ENCODE peak calls at places on chromosomes 11 and 22, in four cellular contexts. One of them, this sample, is unnamed.

GRCh38 chr22:21921729-21922128 is 30.9 kb downstream of the PPM1F start:
- DNase-seq in CD8-positive, alpha-beta memory T cell: no peak
- DNase-seq in cardiac muscle cell: no peak
- DNase-seq in Peyer's patch: no peak
- DNase-seq in this sample: no peak

GRCh38 chr22:47549741-47550340 is 787.4 kb downstream of the TBC1D22A start:
- DNase-seq in CD8-positive, alpha-beta memory T cell: no peak
- DNase-seq in cardiac muscle cell: no peak
- DNase-seq in Peyer's patch: no peak
- DNase-seq in this sample: no peak

GRCh38 chr22:36369004-36369921 is 18.5 kb downstream of the MYH9 start:
- DNase-seq in CD8-positive, alpha-beta memory T cell: no peak
- DNase-seq in cardiac muscle cell: no peak
- DNase-seq in Peyer's patch: no peak
- DNase-seq in this sample: no peak

GRCh38 chr11:79437274-79437980 is 3.4 kb downstream of the TENM4 start:
- DNase-seq in CD8-positive, alpha-beta memory T cell: no peak
- DNase-seq in cardiac muscle cell: peak
- DNase-seq in Peyer's patch: peak
- DNase-seq in this sample: peak

GRCh38 chr11:117259417-117259816 is 26.9 kb downstream of the RNF214 start:
- DNase-seq in CD8-positive, alpha-beta memory T cell: no peak
- DNase-seq in cardiac muscle cell: peak
- DNase-seq in Peyer's patch: no peak
- DNase-seq in this sample: peak

GRCh38 chr11:81092517-81092916 is 1641.1 kb downstream of the FAM181B start:
- DNase-seq in CD8-positive, alpha-beta memory T cell: no peak
- DNase-seq in cardiac muscle cell: no peak
- DNase-seq in Peyer's patch: no peak
- DNase-seq in this sample: no peak

GRCh38 chr11:27391336-27392015 is 28.5 kb upstream of the CCDC34 start:
- DNase-seq in CD8-positive, alpha-beta memory T cell: no peak
- DNase-seq in cardiac muscle cell: no peak
- DNase-seq in Peyer's patch: no peak
- DNase-seq in this sample: peak

GRCh38 chr11:110374921-110375320 is 54.8 kb upstream of the FDX1 start:
- DNase-seq in CD8-positive, alpha-beta memory T cell: no peak
- DNase-seq in cardiac muscle cell: peak
- DNase-seq in Peyer's patch: no peak
- DNase-seq in this sample: no peak

GRCh38 chr11:1556278-1557167 is 15.5 kb downstream of the DUSP8 start:
- DNase-seq in CD8-positive, alpha-beta memory T cell: no peak
- DNase-seq in cardiac muscle cell: no peak
- DNase-seq in Peyer's patch: peak
- DNase-seq in this sample: no peak

GRCh38 chr11:133985981-133986380 is 29.2 kb upstream of the IGSF9B start:
- DNase-seq in CD8-positive, alpha-beta memory T cell: no peak
- DNase-seq in cardiac muscle cell: no peak
- DNase-seq in Peyer's patch: no peak
- DNase-seq in this sample: no peak

GRCh38 chr11:102111787-102112653 is 1.8 kb downstream of the YAP1 start:
- DNase-seq in CD8-positive, alpha-beta memory T cell: no peak
- DNase-seq in cardiac muscle cell: peak
- DNase-seq in Peyer's patch: peak
- DNase-seq in this sample: peak

GRCh38 chr11:46537121-46537520 is 56.7 kb downstream of the AMBRA1 start:
- DNase-seq in CD8-positive, alpha-beta memory T cell: no peak
- DNase-seq in cardiac muscle cell: peak
- DNase-seq in Peyer's patch: no peak
- DNase-seq in this sample: peak

GRCh38 chr11:69949327-69949726 is 128.8 kb upstream of the ANO1 start:
- DNase-seq in CD8-positive, alpha-beta memory T cell: no peak
- DNase-seq in cardiac muscle cell: peak
- DNase-seq in Peyer's patch: peak
- DNase-seq in this sample: peak

GRCh38 chr22:27406389-27406861 is 395.1 kb downstream of the MN1 start:
- DNase-seq in CD8-positive, alpha-beta memory T cell: no peak
- DNase-seq in cardiac muscle cell: no peak
- DNase-seq in Peyer's patch: no peak
- DNase-seq in this sample: no peak

GRCh38 chr22:38272373-38273134 is at the start of gene TMEM184B:
- DNase-seq in CD8-positive, alpha-beta memory T cell: peak
- DNase-seq in cardiac muscle cell: peak
- DNase-seq in Peyer's patch: peak
- DNase-seq in this sample: peak

GRCh38 chr11:15938362-15938725 is 418.0 kb downstream of the SOX6 start:
- DNase-seq in CD8-positive, alpha-beta memory T cell: no peak
- DNase-seq in cardiac muscle cell: no peak
- DNase-seq in Peyer's patch: no peak
- DNase-seq in this sample: no peak

GRCh38 chr11:106381895-106382294 is 304.4 kb downstream of the AASDHPPT start:
- DNase-seq in CD8-positive, alpha-beta memory T cell: no peak
- DNase-seq in cardiac muscle cell: no peak
- DNase-seq in Peyer's patch: no peak
- DNase-seq in this sample: no peak

GRCh38 chr22:44441401-44442185 is 56.4 kb downstream of the RTL6 start:
- DNase-seq in CD8-positive, alpha-beta memory T cell: no peak
- DNase-seq in cardiac muscle cell: no peak
- DNase-seq in Peyer's patch: peak
- DNase-seq in this sample: no peak

GRCh38 chr22:32020117-32020516 is 22.9 kb upstream of the SLC5A1 start:
- DNase-seq in CD8-positive, alpha-beta memory T cell: no peak
- DNase-seq in cardiac muscle cell: peak
- DNase-seq in Peyer's patch: no peak
- DNase-seq in this sample: peak

GRCh38 chr22:35441489-35442100 is 41.7 kb downstream of the MCM5 start:
- DNase-seq in CD8-positive, alpha-beta memory T cell: no peak
- DNase-seq in cardiac muscle cell: no peak
- DNase-seq in Peyer's patch: no peak
- DNase-seq in this sample: no peak

GRCh38 chr11:66157182-66157864 is 87.3 kb downstream of the PACS1 start:
- DNase-seq in CD8-positive, alpha-beta memory T cell: no peak
- DNase-seq in cardiac muscle cell: peak
- DNase-seq in Peyer's patch: no peak
- DNase-seq in this sample: peak

GRCh38 chr22:49873228-49873940 is 19.7 kb downstream of the ZBED4 start:
- DNase-seq in CD8-positive, alpha-beta memory T cell: no peak
- DNase-seq in cardiac muscle cell: no peak
- DNase-seq in Peyer's patch: no peak
- DNase-seq in this sample: no peak

GRCh38 chr11:15327786-15328231 is 213.1 kb downstream of the INSC start:
- DNase-seq in CD8-positive, alpha-beta memory T cell: no peak
- DNase-seq in cardiac muscle cell: peak
- DNase-seq in Peyer's patch: peak
- DNase-seq in this sample: peak

GRCh38 chr22:42939941-42940653 is 74.9 kb downstream of the PACSIN2 start:
- DNase-seq in CD8-positive, alpha-beta memory T cell: no peak
- DNase-seq in cardiac muscle cell: peak
- DNase-seq in Peyer's patch: no peak
- DNase-seq in this sample: peak

GRCh38 chr11:60868682-60869450 is 1.5 kb downstream of the ZP1 start:
- DNase-seq in CD8-positive, alpha-beta memory T cell: no peak
- DNase-seq in cardiac muscle cell: no peak
- DNase-seq in Peyer's patch: peak
- DNase-seq in this sample: no peak

GRCh38 chr11:37804666-37805065 is 1206.6 kb upstream of the RAG2 start:
- DNase-seq in CD8-positive, alpha-beta memory T cell: no peak
- DNase-seq in cardiac muscle cell: no peak
- DNase-seq in Peyer's patch: no peak
- DNase-seq in this sample: peak

GRCh38 chr11:70002433-70002832 is 75.7 kb upstream of the ANO1 start:
- DNase-seq in CD8-positive, alpha-beta memory T cell: no peak
- DNase-seq in cardiac muscle cell: no peak
- DNase-seq in Peyer's patch: no peak
- DNase-seq in this sample: no peak

GRCh38 chr11:116112031-116112935 is 608.1 kb upstream of the CADM1 start:
- DNase-seq in CD8-positive, alpha-beta memory T cell: no peak
- DNase-seq in cardiac muscle cell: no peak
- DNase-seq in Peyer's patch: no peak
- DNase-seq in this sample: no peak

GRCh38 chr11:95256204-95256819 is 25.3 kb upstream of the SESN3 start:
- DNase-seq in CD8-positive, alpha-beta memory T cell: no peak
- DNase-seq in cardiac muscle cell: peak
- DNase-seq in Peyer's patch: no peak
- DNase-seq in this sample: peak

GRCh38 chr11:1230456-1231395 is 7.9 kb downstream of the MUC5B start:
- DNase-seq in CD8-positive, alpha-beta memory T cell: no peak
- DNase-seq in cardiac muscle cell: no peak
- DNase-seq in Peyer's patch: peak
- DNase-seq in this sample: no peak

GRCh38 chr11:128518493-128519207 is 68.7 kb downstream of the ETS1 start:
- DNase-seq in CD8-positive, alpha-beta memory T cell: no peak
- DNase-seq in cardiac muscle cell: peak
- DNase-seq in Peyer's patch: no peak
- DNase-seq in this sample: peak

GRCh38 chr11:69325446-69325845 is 31.5 kb downstream of the MYEOV start:
- DNase-seq in CD8-positive, alpha-beta memory T cell: no peak
- DNase-seq in cardiac muscle cell: no peak
- DNase-seq in Peyer's patch: no peak
- DNase-seq in this sample: no peak

GRCh38 chr22:41799486-41800347 is 762 bp upstream of the CCDC134 start:
- DNase-seq in CD8-positive, alpha-beta memory T cell: no peak
- DNase-seq in cardiac muscle cell: peak
- DNase-seq in Peyer's patch: peak
- DNase-seq in this sample: peak

GRCh38 chr22:44550666-44551491 is 52.8 kb upstream of the RTL6 start:
- DNase-seq in CD8-positive, alpha-beta memory T cell: no peak
- DNase-seq in cardiac muscle cell: peak
- DNase-seq in Peyer's patch: no peak
- DNase-seq in this sample: peak

GRCh38 chr11:21485426-21485825 is 707.5 kb upstream of the ANO5 start:
- DNase-seq in CD8-positive, alpha-beta memory T cell: no peak
- DNase-seq in cardiac muscle cell: no peak
- DNase-seq in Peyer's patch: no peak
- DNase-seq in this sample: no peak
- H3K4me3 ChIP-seq in CD8-positive, alpha-beta memory T cell: no peak
- H3K4me3 ChIP-seq in cardiac muscle cell: no peak
- H3K4me3 ChIP-seq in Peyer's patch: no peak
- H3K4me3 ChIP-seq in this sample: no peak

GRCh38 chr11:64872790-64873488 is 5.5 kb downstream of the EHD1 start:
- DNase-seq in CD8-positive, alpha-beta memory T cell: peak
- DNase-seq in cardiac muscle cell: no peak
- DNase-seq in Peyer's patch: no peak
- DNase-seq in this sample: no peak
- H3K4me3 ChIP-seq in CD8-positive, alpha-beta memory T cell: peak
- H3K4me3 ChIP-seq in cardiac muscle cell: no peak
- H3K4me3 ChIP-seq in Peyer's patch: peak
- H3K4me3 ChIP-seq in this sample: no peak

GRCh38 chr22:23178512-23179254 is 1.6 kb upstream of the BCR start:
- DNase-seq in CD8-positive, alpha-beta memory T cell: peak
- DNase-seq in cardiac muscle cell: peak
- DNase-seq in Peyer's patch: peak
- DNase-seq in this sample: peak
- H3K4me3 ChIP-seq in CD8-positive, alpha-beta memory T cell: no peak
- H3K4me3 ChIP-seq in cardiac muscle cell: no peak
- H3K4me3 ChIP-seq in Peyer's patch: no peak
- H3K4me3 ChIP-seq in this sample: no peak

DNA sequence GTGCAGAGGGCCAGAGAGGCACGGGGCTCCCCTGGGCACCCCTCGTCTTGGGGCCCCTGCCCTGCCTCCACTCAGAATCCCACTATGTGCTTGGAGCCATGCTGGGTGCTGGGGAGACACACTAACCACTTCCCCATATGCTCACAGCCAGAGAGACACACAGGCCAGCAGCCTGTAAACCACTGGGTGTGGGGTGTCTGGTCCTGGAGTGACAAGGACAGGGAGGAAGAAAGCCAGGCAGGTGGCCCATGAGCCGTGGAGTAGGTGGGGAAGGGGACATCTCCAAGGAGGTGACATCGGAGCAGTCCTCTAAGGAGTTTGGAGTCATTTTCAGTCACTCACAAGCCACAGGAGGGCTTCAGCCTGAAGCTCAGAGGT is 58.9 kb downstream of the CDKN1C start:
- DNase-seq in CD8-positive, alpha-beta memory T cell: no peak
- DNase-seq in cardiac muscle cell: no peak
- DNase-seq in Peyer's patch: no peak
- DNase-seq in this sample: no peak
- H3K4me3 ChIP-seq in CD8-positive, alpha-beta memory T cell: no peak
- H3K4me3 ChIP-seq in cardiac muscle cell: no peak
- H3K4me3 ChIP-seq in Peyer's patch: no peak
- H3K4me3 ChIP-seq in this sample: no peak

GRCh38 chr22:25403752-25404471 is 160.6 kb upstream of the GRK3 start:
- DNase-seq in CD8-positive, alpha-beta memory T cell: no peak
- DNase-seq in cardiac muscle cell: no peak
- DNase-seq in Peyer's patch: no peak
- DNase-seq in this sample: peak

GRCh38 chr22:25402501-25403283 is 161.8 kb upstream of the GRK3 start:
- DNase-seq in CD8-positive, alpha-beta memory T cell: no peak
- DNase-seq in cardiac muscle cell: peak
- DNase-seq in Peyer's patch: no peak
- DNase-seq in this sample: peak

GRCh38 chr22:25404556-25404922 is 159.9 kb upstream of the GRK3 start:
- DNase-seq in CD8-positive, alpha-beta memory T cell: no peak
- DNase-seq in cardiac muscle cell: no peak
- DNase-seq in Peyer's patch: no peak
- DNase-seq in this sample: no peak

GRCh38 chr22:25402160-25402500 is 162.3 kb upstream of the GRK3 start:
- DNase-seq in CD8-positive, alpha-beta memory T cell: no peak
- DNase-seq in cardiac muscle cell: no peak
- DNase-seq in Peyer's patch: no peak
- DNase-seq in this sample: no peak

GRCh38 chr22:25403284-25403606 is 161.2 kb upstream of the GRK3 start:
- DNase-seq in CD8-positive, alpha-beta memory T cell: no peak
- DNase-seq in cardiac muscle cell: no peak
- DNase-seq in Peyer's patch: no peak
- DNase-seq in this sample: no peak
- H3K4me3 ChIP-seq in CD8-positive, alpha-beta memory T cell: no peak
- H3K4me3 ChIP-seq in cardiac muscle cell: no peak
- H3K4me3 ChIP-seq in Peyer's patch: peak
- H3K4me3 ChIP-seq in this sample: peak

This sample was measured in fibroblast of lung.